ENCODE peak calls at places on chromosome 16, in ten cellular contexts. S is PC-9, M is neural progenitor cell, B is OCI-LY7, U is IMR-90, Z is fibroblast of lung, V is HCT116, X is A549, Q is hepatocyte, F is PC-3. T is an unnamed sample.

GRCh38 chr16:31710134-31710533 is 163.5 kb upstream of the ZNF267 start:
- DNase-seq in S (no peak), M (no peak), B (no peak), U (no peak), Z (no peak), V (no peak), X (no peak), Q (no peak), F (no peak), T (no peak)

GRCh38 chr16:72814226-72814625 is 233.7 kb downstream of the ZFHX3 start:
- DNase-seq in S (no peak), M (no peak), B (no peak), U (peak), Z (no peak), V (no peak), X (no peak), Q (no peak), F (no peak), T (no peak)

GRCh38 chr16:57807968-57808528 is 5.8 kb upstream of the KIFC3 start:
- DNase-seq in S (peak), M (peak), B (peak), U (peak), Z (peak), V (peak), X (peak), Q (peak), F (peak), T (peak)

GRCh38 chr16:3149630-3150345 is 15.0 kb downstream of the ZNF213 start:
- DNase-seq in S (peak), M (peak), B (peak), U (peak), Z (peak), V (no peak), X (peak), Q (peak), F (peak), T (no peak)

GRCh38 chr16:74607310-74607966 is 524 bp upstream of the GLG1 start:
- DNase-seq in S (peak), M (no peak), B (no peak), U (no peak), Z (no peak), V (no peak), X (no peak), Q (no peak), F (no peak), T (no peak)

GRCh38 chr16:66968847-66969246 is 7.8 kb downstream of the CES3 start:
- DNase-seq in S (no peak), M (no peak), B (no peak), U (no peak), Z (no peak), V (no peak), X (no peak), Q (no peak), F (no peak), T (no peak)

GRCh38 chr16:10827691-10828341 is 9.2 kb upstream of the TVP23A start:
- DNase-seq in S (no peak), M (no peak), B (no peak), U (peak), Z (peak), V (no peak), X (no peak), Q (peak), F (peak), T (no peak)

GRCh38 chr16:74568961-74569631 is 37.8 kb downstream of the GLG1 start:
- DNase-seq in S (peak), M (no peak), B (no peak), U (peak), Z (peak), V (no peak), X (no peak), Q (no peak), F (no peak), T (no peak)

GRCh38 chr16:53022374-53022773 is 30.3 kb downstream of the CHD9NB start:
- DNase-seq in S (no peak), M (peak), B (peak), U (peak), Z (peak), V (peak), X (peak), Q (peak), F (peak), T (peak)

GRCh38 chr16:87165151-87165550 is 152.0 kb downstream of the C16orf95 start:
- DNase-seq in S (peak), M (no peak), B (no peak), U (no peak), Z (no peak), V (no peak), X (no peak), Q (no peak), F (peak), T (no peak)

GRCh38 chr16:27353853-27354252 is 40.1 kb downstream of the IL4R start:
- DNase-seq in S (no peak), M (no peak), B (peak), U (no peak), Z (no peak), V (no peak), X (no peak), Q (no peak), F (no peak), T (no peak)

GRCh38 chr16:57988929-57989328 is 11.5 kb downstream of the ZNF319 start:
- DNase-seq in S (peak), M (no peak), B (no peak), U (no peak), Z (no peak), V (no peak), X (no peak), Q (no peak), F (no peak), T (no peak)

GRCh38 chr16:57377080-57377841 is 5.0 kb downstream of the CX3CL1 start:
- DNase-seq in S (peak), M (no peak), B (peak), U (peak), Z (no peak), V (no peak), X (peak), Q (peak), F (peak), T (no peak)

GRCh38 chr16:71722801-71723536 is 1.5 kb downstream of the PHLPP2 start:
- DNase-seq in S (peak), M (peak), B (peak), U (peak), Z (peak), V (peak), X (peak), Q (peak), F (peak), T (peak)

GRCh38 chr16:17177968-17178880 is 292.5 kb downstream of the XYLT1 start:
- DNase-seq in S (no peak), M (peak), B (no peak), U (peak), Z (peak), V (no peak), X (no peak), Q (peak), F (no peak), T (no peak)
- H3K4me2 ChIP-seq in S (no peak), M (no peak), B (no peak), U (no peak), Z (no peak), V (no peak), X (no peak), Q (no peak), F (no peak), T (no peak)

GRCh38 chr16:85543998-85544397 is 69.1 kb upstream of the GSE1 start:
- DNase-seq in S (no peak), M (no peak), B (no peak), U (no peak), Z (no peak), V (no peak), X (no peak), Q (no peak), F (no peak), T (no peak)

GRCh38 chr16:85544668-85545067 is 68.5 kb upstream of the GSE1 start:
- DNase-seq in S (no peak), M (no peak), B (no peak), U (no peak), Z (no peak), V (no peak), X (no peak), Q (no peak), F (no peak), T (no peak)

GRCh38 chr16:85545227-85545818 is 67.8 kb upstream of the GSE1 start:
- DNase-seq in S (no peak), M (no peak), B (no peak), U (no peak), Z (no peak), V (no peak), X (no peak), Q (no peak), F (no peak), T (no peak)

GRCh38 chr16:85548375-85548774 is 64.7 kb upstream of the GSE1 start:
- DNase-seq in S (no peak), M (no peak), B (no peak), U (no peak), Z (no peak), V (no peak), X (no peak), Q (no peak), F (no peak), T (no peak)

DNA sequence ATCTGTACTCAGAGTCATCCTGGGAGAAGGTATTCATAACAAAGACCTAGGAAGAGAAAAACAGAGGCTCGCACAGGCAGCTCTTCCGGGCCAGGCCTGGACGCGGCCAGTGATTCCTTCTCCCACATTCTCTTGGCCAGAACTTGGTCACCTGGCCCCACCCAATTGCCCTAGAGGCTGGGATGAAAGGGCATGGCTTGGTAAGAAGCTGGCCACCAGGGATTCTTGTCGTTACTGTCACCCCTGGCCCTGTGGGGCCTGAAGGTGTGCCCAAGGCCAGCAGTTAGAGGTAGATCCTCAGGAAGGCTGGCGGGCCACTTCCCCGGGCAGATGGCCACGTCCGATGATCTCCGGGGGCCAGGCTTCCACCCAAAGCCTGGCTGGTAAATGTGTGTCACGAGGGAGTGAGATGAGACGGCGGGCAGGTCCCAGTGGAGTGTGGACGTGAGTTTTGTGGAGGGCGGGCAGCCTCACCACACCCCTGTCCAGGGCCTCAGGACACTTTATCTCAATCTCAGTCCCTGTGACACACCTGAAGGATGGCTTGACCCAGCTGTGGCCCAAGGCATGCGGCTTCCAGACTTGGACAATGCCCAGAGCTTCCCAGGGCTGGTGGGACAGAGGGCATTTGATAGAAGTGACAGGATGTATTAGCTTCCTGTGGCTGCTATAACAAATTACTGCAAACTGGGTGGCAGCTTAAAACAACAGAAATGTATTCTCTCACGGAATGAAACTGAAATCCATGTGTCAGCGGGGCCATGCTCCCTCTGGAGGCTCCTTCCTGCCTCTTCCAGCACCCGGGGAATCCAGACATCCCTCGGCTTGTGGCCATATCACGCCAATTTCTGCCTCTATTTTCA is 66.3 kb upstream of the GSE1 start:
- DNase-seq in S (no peak), M (no peak), B (no peak), U (no peak), Z (no peak), V (no peak), X (no peak), Q (no peak), F (no peak), T (no peak)
- TF ChIP-seq CTCF in S (no peak), M (peak), B (no peak), U (no peak), Z (no peak), V (no peak), X (peak), Q (peak), F (no peak), T (peak)

GRCh38 chr16:15703029-15703736 is 53.1 kb downstream of the NDE1 start:
- DNase-seq in S (no peak), M (no peak), B (no peak), U (no peak), Z (no peak), V (no peak), X (no peak), Q (no peak), F (no peak), T (no peak)

GRCh38 chr16:15699819-15700218 is 49.8 kb downstream of the NDE1 start:
- DNase-seq in S (no peak), M (no peak), B (no peak), U (no peak), Z (no peak), V (no peak), X (no peak), Q (no peak), F (no peak), T (no peak)

GRCh38 chr16:15701367-15701766 is 51.3 kb downstream of the NDE1 start:
- DNase-seq in S (no peak), M (no peak), B (no peak), U (no peak), Z (no peak), V (no peak), X (no peak), Q (no peak), F (no peak), T (no peak)

GRCh38 chr16:15704545-15704987 is 54.5 kb downstream of the NDE1 start:
- DNase-seq in S (no peak), M (peak), B (peak), U (peak), Z (peak), V (peak), X (peak), Q (peak), F (peak), T (peak)

DNA sequence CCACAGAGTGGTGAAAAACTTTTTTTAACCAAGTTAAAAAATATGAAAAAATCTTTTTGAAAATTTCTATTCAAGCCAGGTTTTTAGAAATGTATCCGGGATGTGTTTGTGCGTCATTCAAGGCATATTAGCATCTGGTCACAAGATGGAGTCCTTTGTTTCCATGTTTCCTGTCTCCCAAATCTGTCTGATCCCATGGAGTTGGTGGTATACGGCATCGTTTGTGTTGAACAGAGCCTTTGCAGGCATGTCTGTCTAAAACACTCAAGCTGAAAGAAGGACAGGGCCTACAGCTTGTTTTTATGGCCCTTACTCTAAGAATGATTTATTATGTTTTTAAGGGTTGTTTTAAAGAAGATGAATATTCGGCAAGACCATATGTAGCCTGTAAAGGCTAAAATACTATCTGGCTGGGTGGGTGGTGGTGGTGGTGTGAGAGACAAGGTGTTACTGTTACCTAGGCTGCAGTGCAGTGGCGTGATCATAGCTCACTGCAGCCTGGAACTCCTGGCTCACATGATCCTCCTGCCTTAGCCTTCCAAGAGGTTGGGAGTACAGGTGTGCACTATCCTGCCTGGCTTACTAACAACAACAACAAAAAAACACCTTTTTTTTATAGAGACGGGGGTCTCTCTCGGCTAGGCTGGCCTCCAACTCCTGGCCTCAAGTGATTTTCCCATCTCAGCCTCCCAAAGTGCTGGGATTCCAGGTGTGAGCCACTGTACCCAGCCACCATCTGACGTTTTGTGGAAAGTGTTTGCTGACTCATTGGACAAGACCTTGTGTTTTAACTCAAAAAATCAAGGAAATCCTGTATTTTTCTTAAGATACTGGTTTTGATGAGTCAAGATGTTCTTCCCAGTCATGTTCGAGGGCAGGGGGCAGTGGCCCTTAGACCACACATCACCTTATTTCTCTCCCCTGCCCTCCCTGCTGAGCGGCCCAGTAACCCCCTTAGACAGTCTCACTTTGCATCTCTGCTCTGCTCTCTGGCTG is 52.2 kb downstream of the NDE1 start:
- DNase-seq in S (no peak), M (no peak), B (no peak), U (peak), Z (peak), V (no peak), X (no peak), Q (no peak), F (no peak), T (no peak)
- H3K27ac ChIP-seq in S (no peak), M (peak), B (no peak), U (no peak), Z (no peak), V (no peak), X (no peak), Q (no peak), F (no peak), T (no peak)

GRCh38 chr16:1458977-1459341 is 14.6 kb upstream of the CCDC154 start:
- DNase-seq in S (no peak), M (no peak), B (peak), U (no peak), Z (no peak), V (no peak), X (no peak), Q (no peak), F (no peak), T (no peak)
- H3K4me2 ChIP-seq in S (no peak), M (no peak), B (no peak), U (no peak), Z (no peak), V (no peak), X (no peak), Q (no peak), F (no peak), T (no peak)

T was measured in DND-41.